ENCODE peak calls at places on chromosomes 16 and 17, in seven cellular contexts. B is activated CD4-positive, alpha-beta T cell treated with anti-CD3 and anti-CD28 coated beads, Interleukin-2, amount 50 U/mL, for 1 hour; X is natural killer cell; W is OCI-M1; L is cerebellar cortex; M is NCI-H1694; I is stimulated activated CD4-positive, alpha-beta T cell treated with anti-CD3 and anti-CD28 coated beads, Interleukin-1b, Interleukin-23, amount 100 ng/mL, for 24 hours. G is an unnamed sample.

GRCh38 chr17:16488572-16488997 is 3.4 kb downstream of the LRRC75A start:
- DNase-seq in B (no peak), L (no peak), X (no peak), W (peak), M (no peak), I (no peak), G (no peak)

GRCh38 chr16:65415460-65415859 is 293.6 kb upstream of the CDH11 start:
- DNase-seq in X (no peak), W (no peak), B (no peak), I (no peak), L (no peak), M (no peak), G (no peak)

GRCh38 chr17:49471089-49471683 is 23.9 kb upstream of the NGFR start:
- DNase-seq in M (no peak), B (no peak), W (no peak), I (no peak), X (no peak), L (no peak), G (no peak)

GRCh38 chr17:70365098-70365583 is 195.8 kb downstream of the KCNJ2 start:
- DNase-seq in W (peak), B (no peak), L (no peak), I (no peak), X (no peak), M (no peak), G (no peak)

GRCh38 chr17:81859906-81860755 is at the start of gene P4HB:
- DNase-seq in X (no peak), W (no peak), I (peak), L (no peak), M (no peak), B (no peak), G (peak)

GRCh38 chr17:15883617-15884111 is 61.3 kb upstream of the ADORA2B start:
- DNase-seq in X (no peak), M (no peak), L (peak), I (no peak), W (peak), B (no peak), G (no peak)

GRCh38 chr17:40301315-40301714 is 7.7 kb upstream of the RARA start:
- DNase-seq in X (no peak), I (no peak), W (no peak), L (no peak), M (peak), B (no peak), G (no peak)

GRCh38 chr17:35716897-35717839 is 14.3 kb upstream of the RASL10B start:
- DNase-seq in I (no peak), L (no peak), M (no peak), B (no peak), W (no peak), X (no peak), G (no peak)

GRCh38 chr16:31273187-31273586 is 13.4 kb downstream of the ITGAM start:
- DNase-seq in W (no peak), M (no peak), X (no peak), L (no peak), B (no peak), I (no peak), G (no peak)

GRCh38 chr16:89616576-89617437 is 3.4 kb downstream of the DPEP1 start:
- DNase-seq in X (no peak), L (no peak), W (no peak), M (no peak), I (no peak), B (no peak), G (no peak)

GRCh38 chr17:2690165-2691068 is 21.1 kb downstream of the CLUH start:
- DNase-seq in X (peak), W (no peak), B (no peak), L (no peak), M (no peak), I (no peak), G (peak)

GRCh38 chr16:16163571-16163970 is 59.7 kb downstream of the ABCC6 start:
- DNase-seq in W (no peak), M (no peak), I (no peak), X (no peak), B (no peak), L (no peak), G (no peak)

GRCh38 chr16:30889721-30890120 is 4.2 kb downstream of the BCL7C start:
- DNase-seq in X (no peak), B (no peak), L (no peak), W (no peak), I (no peak), M (no peak), G (no peak)

GRCh38 chr17:2855063-2855600 is 58.9 kb downstream of the RAP1GAP2 start:
- DNase-seq in B (no peak), X (no peak), W (no peak), I (no peak), L (no peak), M (no peak), G (no peak)

GRCh38 chr16:49834496-49835009 is 21.4 kb downstream of the ZNF423 start:
- DNase-seq in W (no peak), X (no peak), M (no peak), L (no peak), B (no peak), I (no peak), G (no peak)

GRCh38 chr16:84303023-84303422 is 8.3 kb downstream of the WFDC1 start:
- DNase-seq in B (no peak), I (no peak), X (no peak), M (no peak), W (no peak), L (peak), G (no peak)

GRCh38 chr16:10265770-10266615 is 83.8 kb upstream of the GRIN2A start:
- DNase-seq in L (no peak), M (no peak), X (no peak), I (no peak), W (no peak), B (no peak), G (no peak)

GRCh38 chr16:86294535-86294934 is 215.8 kb upstream of the FOXF1 start:
- DNase-seq in M (no peak), L (no peak), I (no peak), W (no peak), B (no peak), X (no peak), G (no peak)

GRCh38 chr16:4334724-4335495 is 16.2 kb downstream of the PAM16 start:
- DNase-seq in X (no peak), I (no peak), W (no peak), L (no peak), B (no peak), M (no peak), G (no peak)

GRCh38 chr16:2471016-2471652 is at the start of gene NTN3:
- DNase-seq in W (peak), M (peak), X (no peak), B (no peak), L (no peak), I (no peak), G (peak)

GRCh38 chr16:17151335-17151734 is 319.4 kb downstream of the XYLT1 start:
- DNase-seq in B (no peak), X (no peak), I (no peak), L (no peak), W (no peak), M (no peak), G (no peak)

GRCh38 chr17:81831957-81832607 is 1.0 kb downstream of the MCRIP1 start:
- DNase-seq in M (peak), X (peak), L (no peak), W (peak), I (peak), B (peak), G (no peak)

GRCh38 chr17:80021600-80021999 is 14.1 kb downstream of the TBC1D16 start:
- DNase-seq in I (no peak), L (no peak), M (no peak), X (no peak), B (no peak), W (no peak), G (no peak)

GRCh38 chr17:10226930-10227695 is 28.7 kb upstream of the GAS7 start:
- DNase-seq in X (peak), I (peak), W (peak), L (peak), M (peak), B (peak), G (peak)

GRCh38 chr16:50644730-50645129 is 36.4 kb downstream of the SNX20 start:
- DNase-seq in M (peak), I (no peak), L (peak), X (no peak), W (peak), B (peak), G (no peak)